ENCODE peak calls at places on chromosome 12, in four cellular contexts. R is IMR-90, O is H1, E is H9. S is an unnamed sample.

GRCh38 chr12:79174656-79175055 is 310.1 kb downstream of the SYT1 start:
- DNase-seq in R (peak), O (no peak), E (no peak), S (peak)

GRCh38 chr12:125381373-125381772 is 316.1 kb downstream of the AACS start:
- DNase-seq in R (no peak), O (no peak), E (no peak), S (peak)

GRCh38 chr12:93297032-93297431 is 80.7 kb upstream of the NUDT4 start:
- DNase-seq in R (no peak), O (no peak), E (no peak), S (peak)

GRCh38 chr12:124428136-124428791 is 133.4 kb downstream of the RFLNA start:
- DNase-seq in R (peak), O (no peak), E (no peak), S (no peak)

GRCh38 chr12:122062832-122063690 is 15.5 kb upstream of the MLXIP start:
- DNase-seq in R (peak), O (no peak), E (peak), S (peak)

GRCh38 chr12:124536613-124537012 is 30.8 kb downstream of the NCOR2 start:
- DNase-seq in R (peak), O (no peak), E (no peak), S (no peak)

GRCh38 chr12:40986031-40986430 is 202.1 kb upstream of the PDZRN4 start:
- DNase-seq in R (no peak), O (no peak), E (no peak), S (no peak)

GRCh38 chr12:1391722-1392121 is 202.7 kb downstream of the FBXL14 start:
- DNase-seq in R (no peak), O (no peak), E (peak), S (peak)

GRCh38 chr12:46233418-46233817 is 35.4 kb downstream of the SLC38A1 start:
- DNase-seq in R (no peak), O (no peak), E (no peak), S (no peak)

GRCh38 chr12:108570743-108571603 is 8.6 kb downstream of the ISCU start:
- DNase-seq in R (peak), O (no peak), E (no peak), S (peak)

GRCh38 chr12:123264642-123265041 is 7.0 kb downstream of the CDK2AP1 start:
- DNase-seq in R (no peak), O (no peak), E (peak), S (peak)

GRCh38 chr12:1583421-1584078 is 10.8 kb downstream of the FBXL14 start:
- DNase-seq in R (peak), O (no peak), E (peak), S (peak)

GRCh38 chr12:75205556-75205955 is 4.1 kb downstream of the KCNC2 start:
- DNase-seq in R (no peak), O (no peak), E (no peak), S (no peak)

GRCh38 chr12:68951652-68952051 is 18.7 kb upstream of the CPM start:
- DNase-seq in R (no peak), O (no peak), E (no peak), S (no peak)

GRCh38 chr12:90290980-90291975 is 582.6 kb upstream of the ATP2B1 start:
- DNase-seq in R (no peak), O (no peak), E (peak), S (no peak)

GRCh38 chr12:49138999-49139398 is 7.8 kb upstream of the TUBA1B start:
- DNase-seq in R (no peak), O (no peak), E (no peak), S (no peak)

GRCh38 chr12:54749191-54749818 is 101.1 kb upstream of the DCD start:
- DNase-seq in R (peak), O (no peak), E (no peak), S (peak)

GRCh38 chr12:120758798-120759590 is 33.4 kb downstream of the ACADS start:
- DNase-seq in R (no peak), O (no peak), E (no peak), S (no peak)
- H4K5ac ChIP-seq in R (no peak), O (no peak), E (no peak), S (no peak)

GRCh38 chr12:52147983-52148540 is 43.8 kb downstream of the KRT80 start:
- DNase-seq in R (no peak), O (no peak), E (no peak), S (no peak)
- H3K9ac ChIP-seq in R (peak), O (no peak), E (no peak), S (peak)

GRCh38 chr12:71191509-71192196 is 33.9 kb upstream of the TSPAN8 start:
- DNase-seq in R (no peak), O (no peak), E (no peak), S (no peak)
- H3K56ac ChIP-seq in R (no peak), O (no peak), E (no peak), S (no peak)

DNA sequence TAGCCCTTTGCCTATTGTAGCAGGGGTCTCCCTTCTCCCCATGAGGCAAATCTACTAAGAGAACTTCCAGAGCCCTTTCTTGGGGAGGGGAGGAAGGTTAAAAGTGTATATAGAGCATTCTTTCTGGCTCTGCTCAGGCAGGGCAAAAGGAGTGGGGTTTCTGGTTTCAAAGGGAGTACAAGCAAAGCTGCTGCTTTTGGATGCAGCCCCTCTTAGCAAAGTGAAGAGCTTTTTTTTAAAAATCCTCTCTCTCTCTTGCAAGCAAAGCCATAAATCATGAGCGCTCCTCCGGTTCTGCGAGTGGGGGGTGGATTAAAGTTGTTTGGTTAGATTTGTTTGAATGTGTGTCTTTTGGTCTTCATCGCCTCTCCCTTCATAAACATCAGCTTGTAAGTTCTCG is 546.6 kb upstream of the TBX3 start:
- DNase-seq in R (no peak), O (no peak), E (no peak), S (no peak)
- H4K5ac ChIP-seq in R (no peak), O (no peak), E (no peak), S (no peak)

DNA sequence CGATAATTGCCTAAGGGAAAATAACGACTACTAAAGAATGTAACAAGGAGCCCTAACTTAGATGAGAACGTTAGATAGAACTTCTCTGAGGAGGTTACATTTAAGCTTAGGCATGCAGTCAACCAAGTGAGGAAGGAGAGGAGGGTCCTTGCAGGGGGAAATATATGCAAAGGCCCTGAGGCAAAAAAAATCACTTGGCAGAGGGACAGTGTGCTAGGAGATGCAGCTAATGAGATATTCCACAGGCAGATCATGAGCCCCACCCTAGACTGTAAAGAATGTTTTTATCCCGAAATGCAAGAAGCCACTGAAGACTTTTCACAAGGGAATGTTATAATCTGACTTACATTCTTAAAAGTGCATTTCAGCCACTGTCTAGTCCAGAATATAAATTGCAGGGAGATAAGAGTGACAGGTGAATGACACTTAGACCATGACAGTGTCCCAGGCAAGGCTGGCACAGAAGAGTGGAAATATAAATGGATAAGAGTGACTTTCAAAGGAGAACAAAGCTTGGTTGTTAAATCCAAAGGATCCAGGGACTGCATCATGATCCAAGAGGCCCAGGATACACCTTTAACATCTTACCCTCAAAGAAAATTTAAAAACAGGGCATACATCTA is 61.0 kb downstream of the PPM1H start:
- DNase-seq in R (no peak), O (no peak), E (no peak), S (peak)
- H3K9ac ChIP-seq in R (no peak), O (no peak), E (no peak), S (no peak)

GRCh38 chr12:67650127-67650495 is 1.6 kb downstream of the DYRK2 start:
- DNase-seq in R (no peak), O (no peak), E (no peak), S (no peak)
- H3K56ac ChIP-seq in R (peak), O (peak), E (no peak), S (peak)

GRCh38 chr12:19937161-19937560 is 431.2 kb upstream of the PDE3A start:
- DNase-seq in R (no peak), O (no peak), E (no peak), S (no peak)
- H4K5ac ChIP-seq in R (no peak), O (no peak), E (no peak), S (no peak)